ENCODE peak calls at places on chromosomes 12 and 14, in four cellular contexts. S, E, W and K are unnamed samples.

GRCh38 chr14:104924421-104925213 is at the start of gene PLD4:
- DNase-seq in S (no peak), E (no peak), W (no peak), K (no peak)

GRCh38 chr12:16626991-16627390 is 21.0 kb upstream of the LMO3 start:
- DNase-seq in S (no peak), E (no peak), W (no peak), K (no peak)

GRCh38 chr12:13171921-13172859 is 24.3 kb upstream of the EMP1 start:
- DNase-seq in S (peak), E (peak), W (no peak), K (no peak)

GRCh38 chr12:76866726-76867125 is 12.1 kb downstream of the CSRP2 start:
- DNase-seq in S (no peak), E (no peak), W (no peak), K (no peak)

GRCh38 chr12:40622246-40622838 is 69.9 kb upstream of the CNTN1 start:
- DNase-seq in S (peak), E (peak), W (no peak), K (peak)

GRCh38 chr12:122964439-122965257 is 1.6 kb downstream of the ABCB9 start:
- DNase-seq in S (no peak), E (no peak), W (no peak), K (no peak)

GRCh38 chr14:32913725-32914124 is 25.0 kb upstream of the NPAS3 start:
- DNase-seq in S (no peak), E (no peak), W (no peak), K (no peak)

GRCh38 chr14:71739273-71739990 is 192.8 kb upstream of the RGS6 start:
- DNase-seq in S (peak), E (peak), W (no peak), K (no peak)

GRCh38 chr12:31217356-31218130 is 108.4 kb downstream of the SINHCAF start:
- DNase-seq in S (no peak), E (no peak), W (no peak), K (no peak)

GRCh38 chr14:68247867-68248266 is 428.3 kb downstream of the RAD51B start:
- DNase-seq in S (no peak), E (peak), W (no peak), K (no peak)

GRCh38 chr12:45725631-45726593 is 3.6 kb upstream of the ARID2 start:
- DNase-seq in S (peak), E (peak), W (no peak), K (peak)

GRCh38 chr12:93616584-93617101 is 44.2 kb downstream of the SOCS2 start:
- DNase-seq in S (peak), E (peak), W (no peak), K (no peak)

GRCh38 chr12:10562306-10562933 is 51.0 kb downstream of the MAGOHB start:
- DNase-seq in S (peak), E (peak), W (no peak), K (peak)

GRCh38 chr12:127774828-127775227 is 492.1 kb upstream of the TMEM132C start:
- DNase-seq in S (no peak), E (no peak), W (no peak), K (no peak)